ENCODE peak calls at places on chromosomes 3 and 15, in eight cellular contexts. M is NCI-H2171 treated with DMSO at 0.1 percent for 48 hours; A is Peyer's patch; N is stomach; V is naive thymus-derived CD8-positive, alpha-beta T cell; W is NAMALWA; J is NCI-H446; T is KBM-7. F is an unnamed sample.

GRCh38 chr15:74777769-74778598 is 3.9 kb upstream of the CSK start:
- DNase-seq in M (no peak), A (peak; percentile 46), N (no peak), V (no peak), W (no peak), J (no peak), T (peak; percentile 47), F (no peak)

GRCh38 chr3:126482503-126483255 is 7.0 kb upstream of the ZXDC start:
- DNase-seq in M (no peak), A (no peak), N (no peak), V (no peak), W (no peak), J (no peak), T (no peak), F (no peak)

GRCh38 chr3:72722930-72723726 is 125.1 kb downstream of the SHQ1 start:
- DNase-seq in M (no peak), A (no peak), N (peak; percentile 38), V (no peak), W (no peak), J (no peak), T (no peak), F (no peak)

GRCh38 chr3:134896141-134896540 is 101.1 kb downstream of the EPHB1 start:
- DNase-seq in M (no peak), A (no peak), N (no peak), V (no peak), W (no peak), J (no peak), T (no peak), F (no peak)

GRCh38 chr15:65368300-65368617 is 9.5 kb downstream of the IGDCC3 start:
- DNase-seq in M (peak; percentile 73), A (no peak), N (no peak), V (no peak), W (no peak), J (no peak), T (no peak), F (no peak)

GRCh38 chr15:61879219-61879618 is 181.0 kb downstream of the VPS13C start:
- DNase-seq in M (peak; percentile 18), A (peak; percentile 70), N (peak; percentile 53), V (no peak), W (no peak), J (no peak), T (no peak), F (no peak)

GRCh38 chr3:17412950-17413530 is 329.4 kb downstream of the TBC1D5 start:
- DNase-seq in M (peak; percentile 35), A (peak; percentile 54), N (no peak), V (peak; percentile 44), W (peak; percentile 82), J (peak; percentile 10), T (peak; percentile 71), F (no peak)

GRCh38 chr15:26974120-26974780 is 3.3 kb downstream of the GABRG3 start:
- DNase-seq in M (peak; percentile 51), A (no peak), N (no peak), V (no peak), W (peak; percentile 58), J (no peak), T (peak; percentile 20), F (no peak)